ENCODE peak calls at places on chromosomes 11 and 22, in ten cellular contexts. O is AG09309, J is left ventricle myocardium inferior, U is GM23338, F is pancreas, P is left lung, K is D721Med, W is PC-3, Q is omental fat pad, S is Calu3. M is an unnamed sample.

GRCh38 chr11:105915036-105915435 is 107.0 kb downstream of the MSANTD4 start:
- DNase-seq in O (no peak), J (no peak), U (peak), F (no peak), P (no peak), K (no peak), W (no peak), Q (no peak), S (no peak), M (no peak)

GRCh38 chr22:23234409-23235161 is 54.3 kb downstream of the BCR start:
- DNase-seq in O (no peak), J (no peak), U (no peak), F (no peak), P (no peak), K (no peak), W (no peak), Q (no peak), S (no peak), M (no peak)

GRCh38 chr11:41281131-41281742 is 178.2 kb downstream of the LRRC4C start:
- DNase-seq in O (peak), J (no peak), U (no peak), F (no peak), P (no peak), K (no peak), W (peak), Q (no peak), S (no peak), M (peak)

GRCh38 chr11:3341298-3341697 is 37.6 kb downstream of the ZNF195 start:
- DNase-seq in O (peak), J (peak), U (peak), F (peak), P (no peak), K (no peak), W (peak), Q (peak), S (peak), M (peak)

GRCh38 chr11:70470127-70470526 is 71.8 kb downstream of the CTTN start:
- DNase-seq in O (no peak), J (no peak), U (no peak), F (no peak), P (no peak), K (no peak), W (no peak), Q (no peak), S (no peak), M (no peak)

GRCh38 chr11:133619973-133620372 is 87.7 kb upstream of the OPCML start:
- DNase-seq in O (no peak), J (no peak), U (peak), F (no peak), P (no peak), K (no peak), W (no peak), Q (no peak), S (no peak), M (no peak)

GRCh38 chr22:22745225-22746060 is 101.0 kb downstream of the GGTLC2 start:
- DNase-seq in O (no peak), J (no peak), U (peak), F (no peak), P (no peak), K (no peak), W (peak), Q (no peak), S (peak), M (no peak)

GRCh38 chr11:60970369-60970774 is 1.1 kb upstream of the CD6 start:
- DNase-seq in O (no peak), J (peak), U (peak), F (peak), P (peak), K (no peak), W (peak), Q (no peak), S (peak), M (peak)

GRCh38 chr11:36407360-36407759 is 102.7 kb downstream of the TRAF6 start:
- DNase-seq in O (no peak), J (no peak), U (no peak), F (no peak), P (no peak), K (no peak), W (no peak), Q (no peak), S (no peak), M (no peak)

GRCh38 chr11:57493507-57494503 is 21.7 kb downstream of the SLC43A1 start:
- DNase-seq in O (no peak), J (peak), U (peak), F (peak), P (peak), K (peak), W (peak), Q (peak), S (peak), M (peak)

GRCh38 chr11:78312712-78313111 is 104.9 kb downstream of the GAB2 start:
- DNase-seq in O (no peak), J (no peak), U (no peak), F (no peak), P (no peak), K (no peak), W (no peak), Q (no peak), S (no peak), M (no peak)

GRCh38 chr11:104151404-104152204 is 12.3 kb downstream of the PDGFD start:
- DNase-seq in O (no peak), J (no peak), U (no peak), F (no peak), P (no peak), K (no peak), W (peak), Q (no peak), S (no peak), M (peak)

GRCh38 chr22:38881464-38881871 is 9.5 kb upstream of the CBX6 start:
- DNase-seq in O (peak), J (no peak), U (no peak), F (no peak), P (no peak), K (no peak), W (peak), Q (no peak), S (no peak), M (no peak)

GRCh38 chr11:55902308-55902707 is 12.1 kb downstream of the OR5W2 start:
- DNase-seq in O (no peak), J (no peak), U (no peak), F (no peak), P (no peak), K (no peak), W (no peak), Q (no peak), S (no peak), M (no peak)

GRCh38 chr11:100827934-100828661 is 141.0 kb downstream of the ARHGAP42 start:
- DNase-seq in O (no peak), J (no peak), U (peak), F (no peak), P (no peak), K (no peak), W (peak), Q (no peak), S (peak), M (peak)

GRCh38 chr11:61071208-61071681 is 31.0 kb upstream of the CD5 start:
- DNase-seq in O (no peak), J (no peak), U (no peak), F (no peak), P (no peak), K (no peak), W (no peak), Q (no peak), S (no peak), M (no peak)

GRCh38 chr11:134452026-134452848 is 40.2 kb upstream of the B3GAT1 start:
- DNase-seq in O (no peak), J (no peak), U (no peak), F (no peak), P (no peak), K (no peak), W (no peak), Q (no peak), S (no peak), M (no peak)

GRCh38 chr11:8168485-8169257 is at the start of gene RIC3:
- DNase-seq in O (no peak), J (peak), U (peak), F (peak), P (peak), K (peak), W (no peak), Q (no peak), S (no peak), M (no peak)

GRCh38 chr11:16863382-16863781 is 124.9 kb downstream of the C11orf58 start:
- DNase-seq in O (no peak), J (peak), U (no peak), F (no peak), P (no peak), K (no peak), W (no peak), Q (no peak), S (no peak), M (no peak)

GRCh38 chr11:3836903-3837302 is 3.9 kb downstream of the RHOG start:
- DNase-seq in O (no peak), J (peak), U (no peak), F (no peak), P (peak), K (no peak), W (no peak), Q (no peak), S (no peak), M (no peak)

GRCh38 chr11:64843971-64844329 is 503 bp downstream of the CDC42BPG start:
- DNase-seq in O (no peak), J (no peak), U (no peak), F (no peak), P (no peak), K (no peak), W (peak), Q (no peak), S (peak), M (peak)

GRCh38 chr11:117298195-117298594 is 7.0 kb downstream of the BACE1-AS start:
- DNase-seq in O (no peak), J (no peak), U (no peak), F (no peak), P (no peak), K (no peak), W (no peak), Q (no peak), S (no peak), M (no peak)

GRCh38 chr11:107777094-107777493 is 65.2 kb upstream of the SLN start:
- DNase-seq in O (no peak), J (no peak), U (no peak), F (no peak), P (no peak), K (no peak), W (no peak), Q (no peak), S (no peak), M (no peak)

GRCh38 chr11:107778839-107779517 is 67.1 kb upstream of the SLN start:
- DNase-seq in O (no peak), J (no peak), U (no peak), F (no peak), P (no peak), K (no peak), W (no peak), Q (no peak), S (no peak), M (no peak)

GRCh38 chr11:107780136-107780535 is 68.3 kb upstream of the SLN start:
- DNase-seq in O (no peak), J (no peak), U (no peak), F (no peak), P (no peak), K (no peak), W (no peak), Q (no peak), S (no peak), M (no peak)

GRCh38 chr11:107783121-107783520 is 71.3 kb upstream of the SLN start:
- DNase-seq in O (no peak), J (no peak), U (no peak), F (no peak), P (no peak), K (no peak), W (no peak), Q (no peak), S (no peak), M (no peak)

DNA sequence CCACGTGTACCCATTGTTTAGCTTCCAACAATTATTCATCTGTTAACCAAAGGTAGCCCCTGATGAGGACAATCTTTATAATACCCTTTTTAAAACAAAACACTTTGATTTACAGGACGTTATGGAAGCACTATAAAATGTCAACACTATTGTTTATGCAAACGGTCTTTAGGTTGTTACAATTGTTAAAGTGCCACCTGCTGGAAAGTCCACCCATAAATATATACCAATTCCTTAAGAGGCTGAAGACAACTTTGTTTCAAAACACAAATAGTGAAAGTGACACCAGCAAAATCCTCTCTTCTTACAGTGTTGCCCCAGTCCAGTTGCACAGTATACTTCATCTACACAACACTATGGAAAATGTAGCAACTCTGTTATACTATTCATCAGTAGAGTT is 68.9 kb upstream of the SLN start:
- DNase-seq in O (no peak), J (no peak), U (no peak), F (no peak), P (no peak), K (no peak), W (peak), Q (no peak), S (no peak), M (no peak)
- TF ChIP-seq CTCF in O (no peak), J (no peak), U (no peak), F (no peak), P (no peak), K (no peak), W (peak), Q (no peak), S (no peak), M (no peak)

GRCh38 chr11:69086152-69086551 is 37.4 kb downstream of the TPCN2 start:
- DNase-seq in O (no peak), J (no peak), U (peak), F (no peak), P (no peak), K (no peak), W (no peak), Q (no peak), S (no peak), M (no peak)
- TF ChIP-seq CTCF in O (no peak), J (no peak), U (peak), F (no peak), P (no peak), K (no peak), W (peak), Q (no peak), S (no peak), M (no peak)

DNA sequence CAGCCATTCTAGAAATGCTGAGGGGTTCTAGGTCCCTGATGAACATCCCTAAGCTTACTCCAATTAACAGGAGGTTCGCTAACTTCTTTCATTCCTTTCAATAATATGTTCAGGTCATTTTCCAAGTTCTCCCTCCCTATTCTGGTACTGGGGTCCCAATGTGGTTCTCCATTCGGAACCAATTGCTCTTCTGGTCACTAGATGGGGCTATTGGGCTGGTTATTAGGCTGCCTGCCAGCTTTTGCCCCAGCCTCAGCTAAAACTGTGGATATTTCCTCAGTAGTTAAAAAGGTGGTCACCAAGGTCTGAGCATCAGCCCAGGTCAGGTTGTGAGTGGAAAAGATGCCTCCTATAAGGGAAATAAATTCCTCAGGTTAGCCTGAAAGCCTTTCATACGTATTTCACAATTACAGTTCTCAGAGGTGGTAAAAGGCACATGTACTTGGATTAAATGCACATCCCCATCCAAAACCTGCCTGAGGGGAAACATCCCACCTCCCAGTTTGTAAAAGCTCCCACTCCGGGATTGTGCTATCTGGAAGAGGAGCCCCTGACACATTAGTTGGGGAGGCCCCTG is 161.1 kb upstream of the CCDC179 start:
- DNase-seq in O (no peak), J (no peak), U (peak), F (no peak), P (no peak), K (peak), W (peak), Q (no peak), S (peak), M (peak)
- TF ChIP-seq CTCF in O (peak), J (peak), U (peak), F (peak), P (peak), K (peak), W (peak), Q (no peak), S (peak), M (peak)

GRCh38 chr11:2143652-2144548 is 4.7 kb upstream of the IGF2 start:
- DNase-seq in O (no peak), J (no peak), U (peak), F (peak), P (no peak), K (no peak), W (peak), Q (no peak), S (no peak), M (no peak)
- TF ChIP-seq CTCF in O (no peak), J (peak), U (peak), F (no peak), P (no peak), K (no peak), W (no peak), Q (no peak), S (no peak), M (peak)

DNA sequence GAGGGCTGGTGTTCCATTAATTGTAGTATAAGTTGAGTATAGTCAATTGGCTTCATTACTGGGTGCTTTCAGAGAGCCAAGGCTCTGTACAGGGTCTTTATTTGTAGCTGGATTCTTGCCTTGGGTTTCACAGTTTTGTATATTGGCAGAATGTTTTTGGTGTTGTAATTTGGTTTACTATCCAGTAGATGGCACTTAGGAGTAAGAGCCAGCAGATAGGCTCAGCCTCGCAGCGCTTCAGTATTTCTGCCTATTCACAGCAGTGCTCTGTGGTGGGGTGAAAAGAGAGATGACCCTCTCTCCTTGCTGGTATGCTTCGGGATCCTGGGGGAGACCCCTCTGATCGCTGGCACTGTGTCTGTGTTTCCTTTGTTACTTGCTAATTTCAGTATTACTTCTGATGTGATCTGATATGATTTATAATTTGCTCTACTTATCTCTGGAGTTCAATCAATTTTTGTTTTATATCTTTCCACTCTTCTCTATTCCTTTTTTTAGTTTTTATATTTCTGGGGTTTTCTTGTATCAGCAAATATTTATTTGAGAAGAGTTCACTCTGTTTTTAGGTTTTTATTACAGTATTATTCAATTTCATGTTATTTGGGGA is 52.2 kb downstream of the ANO5 start:
- DNase-seq in O (peak), J (peak), U (peak), F (peak), P (peak), K (no peak), W (peak), Q (no peak), S (peak), M (peak)
- TF ChIP-seq CTCF in O (peak), J (peak), U (peak), F (peak), P (peak), K (peak), W (peak), Q (no peak), S (peak), M (peak)

GRCh38 chr11:76695133-76695532 is 24.6 kb upstream of the LRRC32 start:
- DNase-seq in O (no peak), J (no peak), U (peak), F (no peak), P (no peak), K (no peak), W (no peak), Q (no peak), S (no peak), M (no peak)
- TF ChIP-seq CTCF in O (no peak), J (no peak), U (peak), F (no peak), P (no peak), K (no peak), W (no peak), Q (no peak), S (no peak), M (no peak)

DNA sequence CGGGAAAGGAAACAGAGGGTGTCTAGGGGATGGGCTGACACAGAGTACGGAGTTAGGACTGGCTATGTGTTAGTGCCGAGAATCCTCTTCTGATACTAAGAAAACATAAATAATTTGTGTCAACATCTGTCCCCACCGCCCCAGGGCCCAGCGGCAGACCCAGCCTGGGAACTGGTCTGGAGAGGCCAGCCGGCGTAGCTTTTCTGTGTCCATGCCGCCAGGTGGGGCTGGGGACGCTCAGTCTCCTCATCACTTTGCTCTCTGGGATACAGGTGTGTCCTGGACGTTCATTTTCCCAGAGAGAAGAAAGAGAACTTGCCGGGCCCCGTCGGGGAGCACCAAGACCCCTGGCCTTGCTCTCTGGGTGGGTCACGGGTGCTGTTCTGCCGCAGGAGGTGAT is 54.7 kb downstream of the WNT7B start:
- DNase-seq in O (no peak), J (no peak), U (no peak), F (no peak), P (no peak), K (no peak), W (no peak), Q (no peak), S (no peak), M (no peak)
- TF ChIP-seq CTCF in O (no peak), J (no peak), U (peak), F (no peak), P (no peak), K (no peak), W (no peak), Q (no peak), S (no peak), M (no peak)

DNA sequence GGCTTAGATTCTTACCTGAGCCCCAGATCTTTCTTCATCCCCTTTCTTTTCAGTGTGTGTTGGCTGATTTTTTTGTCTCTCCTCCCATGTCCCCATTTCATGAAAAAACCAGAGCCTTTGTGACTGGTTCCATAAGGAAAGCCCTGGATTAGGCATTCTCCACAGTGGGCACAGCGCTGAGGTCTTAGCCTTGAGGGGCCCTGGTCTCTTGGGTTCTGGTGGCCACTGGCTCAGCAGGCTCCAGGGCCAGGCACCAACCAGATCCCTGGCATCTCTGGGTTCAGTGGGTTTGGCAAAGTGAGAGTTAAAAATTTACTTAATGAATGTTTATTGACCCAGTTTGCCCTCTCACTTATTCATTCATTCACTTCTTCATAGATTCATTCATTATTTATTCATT is 49.5 kb upstream of the ACCSL start:
- DNase-seq in O (no peak), J (no peak), U (no peak), F (no peak), P (no peak), K (no peak), W (no peak), Q (no peak), S (no peak), M (no peak)
- TF ChIP-seq CTCF in O (no peak), J (no peak), U (no peak), F (no peak), P (no peak), K (no peak), W (no peak), Q (no peak), S (no peak), M (no peak)

GRCh38 chr11:62171261-62171723 is 18.7 kb upstream of the SCGB1D1 start:
- DNase-seq in O (peak), J (peak), U (peak), F (no peak), P (peak), K (no peak), W (peak), Q (peak), S (peak), M (peak)
- TF ChIP-seq CTCF in O (peak), J (peak), U (peak), F (peak), P (peak), K (peak), W (peak), Q (no peak), S (peak), M (peak)

M was measured in RWPE1.